ENCODE peak calls at places on chromosomes 4 and X, in ten cellular contexts. K, M, X, T, Z, J, R, W, D and O are unnamed samples.

GRCh38 chr4:25783943-25784342 is 78.8 kb downstream of the SEL1L3 start:
- DNase-seq in K (no peak), X (no peak), M (no peak), W (no peak), D (no peak), R (no peak), Z (no peak), J (no peak), T (no peak), O (no peak)

GRCh38 chrX:101729986-101730385 is 70.3 kb upstream of the ARMCX2 start:
- DNase-seq in W (no peak), J (no peak), R (no peak), T (no peak), K (no peak), Z (no peak), D (no peak), M (no peak), X (no peak), O (no peak)

GRCh38 chrX:24658421-24658820 is 11.3 kb upstream of the PCYT1B start:
- DNase-seq in J (no peak), W (no peak), M (no peak), R (no peak), K (no peak), Z (no peak), X (no peak), D (no peak), T (no peak), O (no peak)

GRCh38 chrX:121307441-121307840 is 260.0 kb downstream of the GLUD2 start:
- DNase-seq in J (no peak), Z (no peak), K (no peak), M (no peak), W (peak), D (no peak), R (peak), X (no peak), T (no peak), O (no peak)

GRCh38 chr4:70956570-70957210 is 36.8 kb upstream of the DCK start:
- DNase-seq in W (no peak), Z (no peak), K (no peak), T (no peak), X (no peak), D (no peak), R (no peak), M (no peak), J (no peak), O (no peak)

GRCh38 chr4:85776579-85776978 is 301.6 kb downstream of the ARHGAP24 start:
- DNase-seq in K (no peak), W (peak), T (no peak), Z (no peak), R (no peak), J (no peak), X (no peak), D (no peak), M (no peak), O (peak)

GRCh38 chr4:153142700-153143438 is 61.4 kb upstream of the TRIM2 start:
- DNase-seq in W (peak), T (no peak), J (peak), D (peak), X (peak), M (peak), K (peak), R (peak), Z (peak), O (peak)

GRCh38 chrX:47828984-47829383 is 7.7 kb upstream of the ZNF81 start:
- DNase-seq in J (no peak), D (no peak), R (no peak), K (no peak), Z (no peak), M (no peak), X (no peak), W (no peak), T (no peak), O (no peak)

GRCh38 chrX:78517124-78517523 is 142.0 kb downstream of the RTL3 start:
- DNase-seq in J (no peak), T (peak), X (peak), W (no peak), R (peak), D (no peak), K (peak), M (no peak), Z (no peak), O (peak)

GRCh38 chr4:15963001-15963451 is at the start of gene FGFBP2:
- DNase-seq in X (peak), J (peak), K (no peak), R (peak), T (peak), W (peak), D (no peak), Z (peak), M (peak), O (peak)

GRCh38 chr4:20860878-20861277 is 160.6 kb downstream of the PACRGL start:
- DNase-seq in M (no peak), X (no peak), J (no peak), D (no peak), W (no peak), R (no peak), Z (no peak), T (no peak), K (no peak), O (no peak)

GRCh38 chrX:133813991-133814390 is 171.4 kb downstream of the GPC3 start:
- DNase-seq in J (no peak), X (no peak), D (no peak), T (no peak), W (no peak), R (no peak), M (no peak), K (no peak), Z (no peak), O (peak)

GRCh38 chr4:9979101-9979815 is 42.0 kb downstream of the SLC2A9 start:
- DNase-seq in M (no peak), D (no peak), T (no peak), X (no peak), J (peak), W (no peak), R (no peak), Z (no peak), K (no peak), O (no peak)